ENCODE peak calls at places on chromosomes 4 and X, in nine cellular contexts. U is WTC11, O is RWPE2, P is fibroblast of lung, Z is astrocyte of the spinal cord, E is osteocyte, N is AG09319, A is dorsolateral prefrontal cortex, L is AG09309. I is an unnamed sample.

GRCh38 chr4:106114284-106114683 is 201.7 kb downstream of the TBCK start:
- DNase-seq in U (no peak), O (no peak), P (no peak), Z (no peak), E (no peak), N (no peak), A (no peak), L (no peak), I (no peak)

GRCh38 chr4:108829981-108830492 is 67.2 kb upstream of the ETNPPL start:
- DNase-seq in U (no peak), O (no peak), P (peak; percentile 37), Z (no peak), E (no peak), N (no peak), A (no peak), L (no peak), I (no peak)

GRCh38 chr4:64781737-64782326 is 372.6 kb upstream of the TECRL start:
- DNase-seq in U (no peak), O (no peak), P (peak; percentile 40), Z (peak; percentile 54), E (no peak), N (no peak), A (no peak), L (no peak), I (peak; percentile 19)

GRCh38 chr4:8191136-8191747 is 7.8 kb upstream of the SH3TC1 start:
- DNase-seq in U (no peak), O (peak; percentile 80), P (peak; percentile 77), Z (peak; percentile 64), E (no peak), N (no peak), A (no peak), L (no peak), I (peak; percentile 72)

GRCh38 chr4:970046-970745 is 3.2 kb downstream of the DGKQ start:
- DNase-seq in U (no peak), O (peak; percentile 49), P (no peak), Z (no peak), E (no peak), N (no peak), A (no peak), L (no peak), I (no peak)

GRCh38 chr4:11424896-11425295 is 3.8 kb downstream of the HS3ST1 start:
- DNase-seq in U (no peak), O (no peak), P (no peak), Z (no peak), E (no peak), N (no peak), A (no peak), L (no peak), I (no peak)

GRCh38 chrX:13398073-13398823 is 78.4 kb upstream of the ATXN3L start:
- DNase-seq in U (no peak), O (peak; percentile 84), P (peak; percentile 100), Z (peak; percentile 98), E (peak; percentile 90), N (peak; percentile 98), A (no peak), L (peak; percentile 99), I (no peak)

GRCh38 chr4:128525387-128525786 is 237.8 kb upstream of the PGRMC2 start:
- DNase-seq in U (no peak), O (no peak), P (peak; percentile 78), Z (no peak), E (no peak), N (no peak), A (no peak), L (no peak), I (no peak)

GRCh38 chr4:108601517-108601916 is 18.9 kb upstream of the RPL34 start:
- DNase-seq in U (no peak), O (no peak), P (no peak), Z (no peak), E (no peak), N (no peak), A (no peak), L (no peak), I (no peak)

GRCh38 chr4:182188622-182189021 is 54.6 kb upstream of the TENM3 start:
- DNase-seq in U (no peak), O (no peak), P (peak; percentile 73), Z (peak; percentile 37), E (no peak), N (no peak), A (no peak), L (no peak), I (no peak)

GRCh38 chr4:139761461-139761860 is 95.8 kb downstream of the MGST2 start:
- DNase-seq in U (no peak), O (no peak), P (peak; percentile 25), Z (no peak), E (no peak), N (no peak), A (no peak), L (no peak), I (no peak)
- TF ChIP-seq CTCF in U (peak; percentile 16), O (peak; percentile 26), P (peak; percentile 27), Z (peak; percentile 37), E (peak; percentile 20), N (peak; percentile 8), A (no peak), L (peak; percentile 26), I (no peak)

DNA sequence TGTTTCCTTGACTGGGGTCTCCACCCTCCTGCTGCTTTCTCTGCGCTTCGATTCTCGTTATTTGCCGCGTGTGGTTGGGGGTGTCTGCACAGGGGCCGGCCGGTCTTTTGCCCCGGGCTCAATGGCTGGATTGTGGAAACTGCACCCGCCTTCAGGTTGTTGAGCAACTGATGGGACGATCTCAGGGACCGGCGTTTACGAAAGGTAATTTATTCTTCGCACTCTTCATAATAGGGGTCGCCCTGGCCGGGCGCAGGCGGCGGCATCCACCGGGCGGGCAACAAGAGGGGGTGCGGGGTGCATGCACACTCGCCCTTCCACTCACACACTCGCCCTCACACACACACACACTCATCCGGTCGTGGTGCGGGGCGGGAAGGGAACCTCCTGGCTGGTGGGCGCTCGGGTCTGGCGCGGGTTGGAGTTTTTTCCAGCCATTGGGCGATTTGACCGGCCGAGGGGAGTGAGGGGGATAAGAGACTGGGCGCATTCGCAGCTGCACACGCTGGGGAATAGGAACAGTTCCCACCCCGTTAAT is 1.5 kb downstream of the ADGRL3 start:
- DNase-seq in U (no peak), O (no peak), P (peak; percentile 7), Z (no peak), E (peak; percentile 85), N (no peak), A (no peak), L (no peak), I (peak; percentile 16)
- TF ChIP-seq CTCF in U (no peak), O (no peak), P (no peak), Z (no peak), E (no peak), N (no peak), A (no peak), L (no peak), I (no peak)

DNA sequence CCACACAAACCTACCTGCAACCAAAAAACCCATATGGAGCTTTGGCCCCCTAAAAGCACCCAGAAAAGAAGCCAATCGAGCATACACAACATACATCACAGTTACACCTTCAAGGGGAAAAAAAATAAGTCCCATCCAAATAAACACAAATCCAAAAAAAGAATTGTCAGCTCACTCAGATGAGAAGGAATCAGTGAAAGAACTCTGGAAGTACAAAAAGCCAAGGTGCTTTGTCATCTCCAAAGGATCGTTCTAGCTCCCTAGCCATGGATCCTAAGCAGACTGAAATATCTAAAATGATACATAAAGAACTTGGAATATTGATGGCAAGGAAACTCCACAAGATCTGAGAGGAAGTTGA is 119.2 kb downstream of the NEK1 start:
- DNase-seq in U (no peak), O (no peak), P (no peak), Z (no peak), E (no peak), N (no peak), A (no peak), L (no peak), I (no peak)
- TF ChIP-seq CTCF in U (peak; percentile 1), O (peak; percentile 55), P (no peak), Z (no peak), E (peak; percentile 12), N (no peak), A (no peak), L (no peak), I (no peak)

DNA sequence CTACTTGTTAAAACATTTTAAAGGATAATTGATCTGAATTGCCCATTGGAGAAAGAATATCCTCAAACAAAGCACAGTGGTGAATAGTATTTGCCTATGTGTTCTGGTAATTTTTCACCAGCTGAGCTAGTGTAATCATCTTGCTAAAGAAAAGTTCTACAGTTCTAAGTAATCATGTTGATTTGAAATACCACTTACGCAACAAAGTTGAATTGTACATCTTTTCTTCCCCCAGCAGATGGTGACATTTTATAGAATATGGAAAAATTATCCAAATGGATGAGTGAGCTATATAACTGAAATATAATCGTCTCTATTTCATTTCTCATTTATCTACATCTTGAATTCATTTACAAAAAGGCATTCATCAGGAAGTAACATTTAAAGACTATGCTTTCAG is 9.7 kb upstream of the ZNF674 start:
- DNase-seq in U (no peak), O (no peak), P (no peak), Z (peak; percentile 31), E (no peak), N (no peak), A (no peak), L (no peak), I (no peak)
- TF ChIP-seq CTCF in U (no peak), O (peak; percentile 35), P (no peak), Z (no peak), E (peak; percentile 54), N (peak; percentile 22), A (peak; percentile 17), L (no peak), I (no peak)

GRCh38 chr4:44070843-44071242 is 377.8 kb downstream of the KCTD8 start:
- DNase-seq in U (no peak), O (no peak), P (no peak), Z (no peak), E (no peak), N (no peak), A (no peak), L (no peak), I (no peak)

GRCh38 chr4:44071959-44072955 is 376.4 kb downstream of the KCTD8 start:
- DNase-seq in U (no peak), O (no peak), P (no peak), Z (no peak), E (no peak), N (no peak), A (no peak), L (no peak), I (no peak)
- TF ChIP-seq CTCF in U (no peak), O (no peak), P (no peak), Z (no peak), E (no peak), N (no peak), A (no peak), L (no peak), I (no peak)

I was measured in GM13976.